ENCODE peak calls at places on chromosomes 13 and 19, in six cellular contexts. T is NB4, G is kidney, V is MM.1S, Z is suprapubic skin, L is cardiac fibroblast. J is an unnamed sample.

GRCh38 chr19:50785329-50785922 is 4.8 kb upstream of the ACP4 start:
- DNase-seq in T (no peak), G (no peak), V (no peak), Z (no peak), L (no peak), J (no peak)

GRCh38 chr19:17209126-17210036 is 5.8 kb upstream of the USE1 start:
- DNase-seq in T (peak), G (no peak), V (no peak), Z (no peak), L (peak), J (peak)

GRCh38 chr19:39411006-39411831 is 1.2 kb upstream of the PLEKHG2 start:
- DNase-seq in T (peak), G (no peak), V (peak), Z (peak), L (peak), J (no peak)

GRCh38 chr13:28489536-28489935 is 5.4 kb downstream of the FLT1 start:
- DNase-seq in T (peak), G (no peak), V (no peak), Z (no peak), L (no peak), J (peak)

GRCh38 chr13:85728831-85729230 is 70.4 kb downstream of the SLITRK6 start:
- DNase-seq in T (no peak), G (no peak), V (no peak), Z (no peak), L (no peak), J (no peak)

GRCh38 chr13:86906458-86906857 is 764.7 kb upstream of the SLITRK5 start:
- DNase-seq in T (no peak), G (no peak), V (no peak), Z (no peak), L (no peak), J (no peak)

GRCh38 chr19:39224910-39225309 is 19.9 kb downstream of the IFNL3 start:
- DNase-seq in T (peak), G (no peak), V (no peak), Z (no peak), L (no peak), J (no peak)

GRCh38 chr19:18730885-18731513 is 47.5 kb downstream of the CRTC1 start:
- DNase-seq in T (no peak), G (no peak), V (no peak), Z (no peak), L (no peak), J (no peak)

GRCh38 chr19:16518483-16519229 is 22.5 kb downstream of the C19orf44 start:
- DNase-seq in T (no peak), G (no peak), V (no peak), Z (no peak), L (no peak), J (no peak)

GRCh38 chr19:18919086-18919894 is at the start of the genes COPE and DDX49:
- DNase-seq in T (peak), G (peak), V (peak), Z (peak), L (peak), J (peak)

GRCh38 chr19:12255372-12255771 is 39.3 kb downstream of the ZNF44 start:
- DNase-seq in T (no peak), G (no peak), V (no peak), Z (no peak), L (no peak), J (no peak)

GRCh38 chr19:32387701-32388392 is 17.7 kb upstream of the DPY19L3 start:
- DNase-seq in T (peak), G (no peak), V (no peak), Z (no peak), L (no peak), J (no peak)

GRCh38 chr19:46284635-46285034 is 12.2 kb upstream of the HIF3A start:
- DNase-seq in T (no peak), G (no peak), V (no peak), Z (no peak), L (no peak), J (no peak)

GRCh38 chr13:51620165-51620983 is 36.1 kb downstream of the WDFY2 start:
- DNase-seq in T (no peak), G (no peak), V (no peak), Z (no peak), L (peak), J (no peak)

GRCh38 chr13:112958127-112958989 is 10.7 kb upstream of the MCF2L start:
- DNase-seq in T (no peak), G (peak), V (no peak), Z (no peak), L (no peak), J (no peak)

GRCh38 chr13:92224052-92224821 is 825.8 kb downstream of the GPC5 start:
- DNase-seq in T (peak), G (no peak), V (peak), Z (no peak), L (peak), J (no peak)

GRCh38 chr19:1232652-1233360 is 5.0 kb downstream of the CBARP start:
- DNase-seq in T (no peak), G (no peak), V (no peak), Z (no peak), L (peak), J (no peak)

GRCh38 chr19:38361633-38362075 is 12.7 kb upstream of the PSMD8 start:
- DNase-seq in T (peak), G (peak), V (peak), Z (peak), L (peak), J (peak)

GRCh38 chr19:15283141-15283885 is 49.0 kb downstream of the BRD4 start:
- DNase-seq in T (no peak), G (no peak), V (no peak), Z (no peak), L (peak), J (no peak)

GRCh38 chr19:13115936-13116281 is 631 bp downstream of the TRMT1 start:
- DNase-seq in T (no peak), G (no peak), V (no peak), Z (no peak), L (no peak), J (no peak)

GRCh38 chr13:26183416-26183815 is 38.7 kb downstream of the RNF6 start:
- DNase-seq in T (no peak), G (no peak), V (no peak), Z (no peak), L (no peak), J (no peak)

GRCh38 chr13:106348032-106348431 is 187.4 kb downstream of the EFNB2 start:
- DNase-seq in T (no peak), G (no peak), V (no peak), Z (no peak), L (peak), J (no peak)

GRCh38 chr19:29311391-29311790 is 98.4 kb upstream of the UQCRFS1 start:
- DNase-seq in T (no peak), G (no peak), V (no peak), Z (no peak), L (no peak), J (no peak)

GRCh38 chr19:53991224-53992113 is at the start of gene CACNG6:
- DNase-seq in T (peak), G (no peak), V (no peak), Z (no peak), L (peak), J (no peak)

GRCh38 chr19:37855098-37855497 is 51.3 kb downstream of the WDR87 start:
- DNase-seq in T (no peak), G (peak), V (no peak), Z (no peak), L (peak), J (no peak)

GRCh38 chr19:21835429-21835809 is 563 bp downstream of the ZNF43 start:
- DNase-seq in T (no peak), G (no peak), V (no peak), Z (no peak), L (no peak), J (no peak)

GRCh38 chr19:31347828-31348314 is 1.4 kb downstream of the TSHZ3 start:
- DNase-seq in T (no peak), G (no peak), V (no peak), Z (no peak), L (peak), J (no peak)
- H3K4me3 ChIP-seq in T (no peak), G (peak), V (no peak), Z (peak), L (peak), J (no peak)

GRCh38 chr13:111252449-111253124 is 67.9 kb upstream of the TEX29 start:
- DNase-seq in T (no peak), G (no peak), V (no peak), Z (no peak), L (no peak), J (no peak)
- H3K4me3 ChIP-seq in T (no peak), G (no peak), V (no peak), Z (no peak), L (no peak), J (no peak)

GRCh38 chr13:110872768-110873638 is 41.9 kb downstream of the ANKRD10 start:
- DNase-seq in T (no peak), G (peak), V (no peak), Z (no peak), L (no peak), J (no peak)

GRCh38 chr13:110872034-110872767 is 42.7 kb downstream of the ANKRD10 start:
- DNase-seq in T (no peak), G (peak), V (no peak), Z (no peak), L (no peak), J (no peak)

GRCh38 chr13:110874508-110874960 is 40.3 kb downstream of the ANKRD10 start:
- DNase-seq in T (peak), G (peak), V (peak), Z (peak), L (peak), J (peak)

GRCh38 chr13:110875243-110875642 is 39.6 kb downstream of the ANKRD10 start:
- DNase-seq in T (no peak), G (no peak), V (no peak), Z (no peak), L (no peak), J (no peak)

DNA sequence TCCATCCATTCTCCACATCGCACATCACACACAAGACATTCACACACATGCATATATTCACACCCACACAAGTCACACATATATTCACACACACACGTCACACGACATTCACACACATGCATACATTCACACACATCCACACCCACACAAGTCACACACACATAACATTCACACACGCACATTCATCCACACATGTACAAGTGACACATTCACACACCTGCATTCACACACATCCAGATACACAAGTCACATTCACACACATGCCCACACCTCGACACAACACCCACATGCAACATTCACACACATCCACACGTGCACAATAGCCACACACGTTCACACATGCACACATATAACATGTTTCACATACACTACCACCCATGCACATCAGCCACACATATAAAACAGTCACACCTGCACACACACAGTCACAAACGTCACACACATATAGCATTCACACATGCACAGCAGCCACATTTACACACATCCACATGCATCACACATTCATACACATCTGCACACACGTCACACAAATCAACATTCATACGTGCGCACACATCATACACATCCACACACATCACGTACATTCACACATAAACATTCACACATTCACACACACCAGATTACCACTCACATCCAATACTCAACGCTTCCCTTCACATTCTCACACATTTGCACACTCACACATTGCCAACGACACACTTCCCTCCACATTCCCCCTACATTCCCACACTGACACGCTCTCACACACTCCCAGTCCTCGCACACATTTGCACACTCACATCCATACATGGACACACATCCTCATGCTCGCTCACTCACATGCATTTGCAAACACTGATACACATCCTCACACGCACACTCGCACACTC is 41.0 kb downstream of the ANKRD10 start:
- DNase-seq in T (no peak), G (no peak), V (no peak), Z (no peak), L (no peak), J (no peak)
- H3K4me3 ChIP-seq in T (no peak), G (no peak), V (peak), Z (peak), L (peak), J (peak)

GRCh38 chr13:46340631-46341111 is 46.4 kb downstream of the RUBCNL start:
- DNase-seq in T (no peak), G (no peak), V (no peak), Z (no peak), L (no peak), J (no peak)
- H3K4me3 ChIP-seq in T (no peak), G (no peak), V (no peak), Z (no peak), L (no peak), J (no peak)

GRCh38 chr13:114090476-114090875 is 41.9 kb downstream of the RASA3 start:
- DNase-seq in T (no peak), G (no peak), V (no peak), Z (peak), L (no peak), J (no peak)
- H3K4me3 ChIP-seq in T (no peak), G (no peak), V (no peak), Z (no peak), L (no peak), J (no peak)

GRCh38 chr19:5686326-5686646 is 3.8 kb upstream of the RPL36 start:
- DNase-seq in T (no peak), G (no peak), V (no peak), Z (peak), L (no peak), J (no peak)
- H3K4me3 ChIP-seq in T (no peak), G (peak), V (peak), Z (peak), L (no peak), J (peak)

GRCh38 chr13:94799330-94799729 is 87.0 kb upstream of the SOX21 start:
- DNase-seq in T (no peak), G (no peak), V (no peak), Z (no peak), L (peak), J (no peak)

GRCh38 chr13:94795292-94795691 is 82.9 kb upstream of the SOX21 start:
- DNase-seq in T (no peak), G (no peak), V (no peak), Z (no peak), L (no peak), J (no peak)

GRCh38 chr13:94798738-94799137 is 86.4 kb upstream of the SOX21 start:
- DNase-seq in T (no peak), G (no peak), V (no peak), Z (no peak), L (no peak), J (no peak)

GRCh38 chr13:94800423-94800822 is 88.1 kb upstream of the SOX21 start:
- DNase-seq in T (no peak), G (no peak), V (no peak), Z (no peak), L (no peak), J (no peak)
- H3K4me3 ChIP-seq in T (no peak), G (no peak), V (no peak), Z (no peak), L (no peak), J (no peak)

GRCh38 chr19:10343495-10343894 is 4.1 kb upstream of the ICAM3 start:
- DNase-seq in T (no peak), G (no peak), V (no peak), Z (no peak), L (no peak), J (no peak)

GRCh38 chr19:10339977-10340376 is 553 bp upstream of the ICAM3 start:
- DNase-seq in T (no peak), G (no peak), V (no peak), Z (no peak), L (no peak), J (no peak)

GRCh38 chr19:10335149-10336053 is 2.1 kb upstream of the RAVER1 start:
- DNase-seq in T (no peak), G (no peak), V (no peak), Z (no peak), L (no peak), J (no peak)

GRCh38 chr19:10338940-10339339 is 484 bp downstream of the ICAM3 start:
- DNase-seq in T (no peak), G (no peak), V (no peak), Z (no peak), L (no peak), J (no peak)

GRCh38 chr19:10339380-10339960 is at the start of gene ICAM3:
- DNase-seq in T (peak), G (no peak), V (peak), Z (no peak), L (no peak), J (peak)
- H3K4me3 ChIP-seq in T (peak), G (no peak), V (peak), Z (no peak), L (no peak), J (peak)

DNA sequence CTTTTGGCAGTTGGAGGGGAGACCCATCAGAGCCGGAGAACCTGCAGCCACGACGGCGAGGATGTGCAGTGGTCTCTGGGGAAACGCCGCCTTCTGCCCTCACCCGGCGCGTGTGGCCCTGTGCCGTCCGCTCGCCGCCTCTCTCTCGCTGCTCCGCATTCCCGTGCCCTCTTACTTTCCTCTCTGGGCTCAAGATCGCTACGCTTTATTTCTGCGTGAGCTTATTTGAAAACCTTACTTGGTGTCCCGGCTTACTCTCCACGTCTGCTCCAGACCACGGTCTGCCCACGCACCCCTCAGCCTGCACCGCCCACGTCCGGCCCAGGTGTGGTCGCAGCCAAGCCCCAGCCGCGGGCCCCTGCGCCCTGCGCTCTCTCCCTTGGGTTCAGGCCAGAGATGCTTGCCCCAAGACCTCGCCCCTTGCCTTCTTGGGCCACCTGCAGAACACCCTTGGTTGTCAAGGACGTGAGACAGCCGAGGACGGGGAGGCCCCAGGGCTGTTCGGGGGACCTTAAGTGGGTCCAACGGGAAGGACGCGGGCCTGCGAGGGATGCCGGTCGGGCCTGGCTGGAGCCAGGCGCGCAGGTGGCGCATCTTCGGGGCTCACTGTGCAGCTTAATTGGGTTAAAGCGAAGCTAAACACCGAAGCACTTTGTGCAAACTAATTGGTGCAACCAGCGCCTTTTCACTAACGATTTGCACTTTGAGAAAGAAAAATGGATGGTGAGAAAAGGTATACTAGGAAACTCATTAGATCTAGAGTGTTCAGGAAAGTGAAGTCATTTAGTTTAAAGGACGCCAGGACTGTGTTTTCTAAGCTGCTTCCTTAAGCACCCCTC is 2.1 kb upstream of the MAB21L1 start:
- DNase-seq in T (no peak), G (peak), V (no peak), Z (no peak), L (no peak), J (no peak)
- H3K4me3 ChIP-seq in T (no peak), G (no peak), V (no peak), Z (no peak), L (no peak), J (no peak)

DNA sequence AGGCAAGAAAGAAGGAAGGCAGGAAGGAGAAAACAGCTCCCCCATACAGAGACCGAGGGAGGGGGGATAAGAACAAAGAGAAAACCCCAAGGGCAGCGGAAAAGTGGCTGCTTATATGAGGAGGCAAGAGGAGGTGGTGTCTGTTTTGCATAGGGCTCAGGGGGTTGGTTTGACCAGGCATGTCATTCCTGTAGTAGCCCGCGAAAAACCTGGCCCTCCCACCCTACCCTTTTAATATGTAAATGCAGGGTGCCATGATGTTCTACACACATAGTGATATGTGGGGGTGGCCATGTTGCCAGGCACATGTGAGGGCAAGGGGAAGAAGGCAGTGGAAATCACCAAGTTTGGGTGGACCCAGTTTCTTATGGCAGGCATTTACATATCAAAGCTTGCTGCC is 203.5 kb upstream of the UBL3 start:
- DNase-seq in T (no peak), G (no peak), V (no peak), Z (no peak), L (no peak), J (no peak)
- H3K4me3 ChIP-seq in T (no peak), G (no peak), V (no peak), Z (no peak), L (no peak), J (no peak)